ENCODE peak calls at places on chromosomes 7 and 10, in four cellular contexts. B, H, P and L are unnamed samples.

GRCh38 chr7:108234981-108235450 is 104.9 kb upstream of the LAMB4 start:
- ATAC-seq in B (no peak), H (no peak), P (no peak), L (no peak)

GRCh38 chr7:101901661-101902491 is 84.5 kb downstream of the CUX1 start:
- ATAC-seq in B (peak; percentile 24), H (no peak), P (no peak), L (no peak)

GRCh38 chr7:130648580-130648979 is 20.0 kb downstream of the COPG2 start:
- ATAC-seq in B (no peak), H (no peak), P (no peak), L (no peak)

GRCh38 chr10:9294132-9294663 is 1239.7 kb downstream of the GATA3 start:
- ATAC-seq in B (no peak), H (no peak), P (no peak), L (no peak)

GRCh38 chr10:23067939-23068775 is 27.2 kb upstream of the MSRB2 start:
- ATAC-seq in B (peak; percentile 62), H (peak; percentile 67), P (peak; percentile 77), L (peak; percentile 76)

GRCh38 chr7:37395618-37396259 is 52.9 kb downstream of the ELMO1 start:
- ATAC-seq in B (no peak), H (peak; percentile 41), P (no peak), L (no peak)

GRCh38 chr7:71372991-71373390 is 241.0 kb downstream of the GALNT17 start:
- ATAC-seq in B (no peak), H (no peak), P (no peak), L (no peak)

GRCh38 chr10:52318136-52318810 is 4.2 kb downstream of the DKK1 start:
- ATAC-seq in B (no peak), H (no peak), P (no peak), L (no peak)

GRCh38 chr10:30709700-30710358 is 80.3 kb upstream of the LYZL2 start:
- ATAC-seq in B (peak; percentile 94), H (no peak), P (no peak), L (no peak)

GRCh38 chr7:149194799-149195179 is 557 bp upstream of the ZNF282 start:
- ATAC-seq in B (no peak), H (no peak), P (peak; percentile 4), L (no peak)

GRCh38 chr7:55488221-55488620 is 84.1 kb downstream of the VOPP1 start:
- ATAC-seq in B (no peak), H (no peak), P (no peak), L (no peak)

GRCh38 chr10:73889014-73889413 is 14.7 kb upstream of the CAMK2G start:
- ATAC-seq in B (peak; percentile 16), H (peak; percentile 21), P (peak; percentile 63), L (no peak)

GRCh38 chr7:47785923-47786556 is 162.2 kb downstream of the PKD1L1 start:
- ATAC-seq in B (no peak), H (no peak), P (no peak), L (peak; percentile 3)

GRCh38 chr7:140674899-140675701 is 2.4 kb downstream of the ADCK2 start:
- ATAC-seq in B (peak; percentile 62), H (peak; percentile 30), P (no peak), L (peak; percentile 57)

GRCh38 chr7:140261522-140261921 is 84.7 kb upstream of the KDM7A start:
- ATAC-seq in B (no peak), H (no peak), P (no peak), L (no peak)

GRCh38 chr10:30834636-30835035 is 197.0 kb downstream of the ZNF438 start:
- ATAC-seq in B (no peak), H (no peak), P (no peak), L (no peak)

GRCh38 chr10:71476249-71477011 is 79.7 kb downstream of the CDH23 start:
- ATAC-seq in B (peak; percentile 65), H (peak; percentile 46), P (no peak), L (peak; percentile 83)

GRCh38 chr7:124263232-124263827 is 230.5 kb upstream of the TMEM229A start:
- ATAC-seq in B (no peak), H (no peak), P (peak; percentile 25), L (no peak)

GRCh38 chr7:42186181-42186580 is 50.8 kb downstream of the GLI3 start:
- ATAC-seq in B (no peak), H (no peak), P (no peak), L (no peak)

GRCh38 chr10:19592276-19592675 is 224.0 kb upstream of the PLXDC2 start:
- ATAC-seq in B (no peak), H (no peak), P (peak; percentile 99), L (no peak)

GRCh38 chr7:17830206-17830605 is 110.1 kb downstream of the SNX13 start:
- ATAC-seq in B (no peak), H (no peak), P (no peak), L (peak; percentile 41)

GRCh38 chr7:101911011-101911799 is 93.8 kb downstream of the CUX1 start:
- ATAC-seq in B (peak; percentile 12), H (peak; percentile 13), P (no peak), L (peak; percentile 47)

GRCh38 chr10:116007256-116007891 is 265.6 kb downstream of the GFRA1 start:
- ATAC-seq in B (no peak), H (peak; percentile 87), P (no peak), L (no peak)

GRCh38 chr10:7734821-7735220 is 31.7 kb downstream of the ITIH2 start:
- ATAC-seq in B (no peak), H (no peak), P (no peak), L (no peak)

GRCh38 chr7:157715071-157715937 is 378.5 kb downstream of the DNAJB6 start:
- ATAC-seq in B (no peak), H (no peak), P (no peak), L (no peak)

GRCh38 chr7:2049111-2049781 is 183.5 kb downstream of the MAD1L1 start:
- ATAC-seq in B (no peak), H (no peak), P (no peak), L (no peak)

GRCh38 chr7:52289247-52289646 is 746.2 kb upstream of the POM121L12 start:
- ATAC-seq in B (no peak), H (no peak), P (no peak), L (no peak)

GRCh38 chr7:142593106-142593505 is 156.2 kb upstream of the PRSS1 start:
- ATAC-seq in B (no peak), H (no peak), P (no peak), L (no peak)

GRCh38 chr7:74372060-74372408 is 81.7 kb upstream of the GTF2IRD1 start:
- ATAC-seq in B (no peak), H (no peak), P (no peak), L (peak; percentile 26)

GRCh38 chr10:47285381-47286115 is 14.4 kb upstream of the GDF10 start:
- ATAC-seq in B (no peak), H (no peak), P (no peak), L (no peak)

GRCh38 chr10:74039561-74040145 is 41.7 kb downstream of the VCL start:
- ATAC-seq in B (peak; percentile 93), H (peak; percentile 84), P (peak; percentile 42), L (peak; percentile 92)

GRCh38 chr7:155032978-155033377 is 30.1 kb upstream of the PAXIP1 start:
- ATAC-seq in B (no peak), H (no peak), P (no peak), L (no peak)
- TF ChIP-seq CTCF in B (no peak), H (no peak), P (no peak), L (no peak)

GRCh38 chr10:130740788-130741785 is 570.4 kb downstream of the TCERG1L start:
- ATAC-seq in B (no peak), H (no peak), P (no peak), L (no peak)

GRCh38 chr10:130742936-130743675 is 568.4 kb downstream of the TCERG1L start:
- ATAC-seq in B (no peak), H (no peak), P (no peak), L (no peak)

GRCh38 chr10:130740166-130740565 is 571.4 kb downstream of the TCERG1L start:
- ATAC-seq in B (no peak), H (peak; percentile 23), P (no peak), L (no peak)

GRCh38 chr10:130743751-130744191 is 567.8 kb downstream of the TCERG1L start:
- ATAC-seq in B (no peak), H (no peak), P (no peak), L (no peak)

GRCh38 chr10:130741901-130742625 is 569.5 kb downstream of the TCERG1L start:
- ATAC-seq in B (no peak), H (no peak), P (no peak), L (no peak)
- TF ChIP-seq CTCF in B (no peak), H (no peak), P (no peak), L (no peak)

GRCh38 chr10:11643039-11643438 is 31.6 kb upstream of the USP6NL start:
- ATAC-seq in B (no peak), H (no peak), P (no peak), L (no peak)

GRCh38 chr10:11639861-11640764 is 28.7 kb upstream of the USP6NL start:
- ATAC-seq in B (no peak), H (no peak), P (no peak), L (no peak)

GRCh38 chr10:11646450-11646849 is 35.0 kb upstream of the USP6NL start:
- ATAC-seq in B (no peak), H (no peak), P (no peak), L (no peak)

GRCh38 chr10:11639346-11639745 is 27.9 kb upstream of the USP6NL start:
- ATAC-seq in B (no peak), H (no peak), P (no peak), L (no peak)

DNA sequence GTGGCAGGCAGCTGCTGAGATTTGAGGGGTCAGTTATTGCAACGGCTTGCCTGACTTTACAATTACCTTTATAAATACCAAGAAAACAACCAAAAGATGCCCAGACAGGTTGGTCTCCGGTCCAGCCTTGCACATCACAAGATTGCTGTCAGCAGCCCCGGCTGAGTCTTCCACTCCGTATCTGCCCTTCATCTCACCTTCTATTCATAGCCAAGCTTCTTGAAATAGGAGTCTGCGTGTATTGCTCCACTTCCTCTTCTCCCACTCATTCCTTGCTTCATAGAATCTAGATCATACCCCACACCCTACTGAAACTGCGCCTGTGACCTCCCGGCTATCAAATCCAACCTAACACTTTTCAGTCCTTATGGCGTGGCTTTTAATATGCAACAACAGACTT is 31.1 kb upstream of the USP6NL start:
- ATAC-seq in B (no peak), H (no peak), P (no peak), L (no peak)
- TF ChIP-seq CTCF in B (no peak), H (no peak), P (no peak), L (no peak)

GRCh38 chr7:6012355-6013104 is 3.5 kb downstream of the AIMP2 start:
- ATAC-seq in B (no peak), H (no peak), P (no peak), L (no peak)

GRCh38 chr7:6011541-6011940 is 2.5 kb downstream of the AIMP2 start:
- ATAC-seq in B (peak; percentile 12), H (no peak), P (no peak), L (no peak)

DNA sequence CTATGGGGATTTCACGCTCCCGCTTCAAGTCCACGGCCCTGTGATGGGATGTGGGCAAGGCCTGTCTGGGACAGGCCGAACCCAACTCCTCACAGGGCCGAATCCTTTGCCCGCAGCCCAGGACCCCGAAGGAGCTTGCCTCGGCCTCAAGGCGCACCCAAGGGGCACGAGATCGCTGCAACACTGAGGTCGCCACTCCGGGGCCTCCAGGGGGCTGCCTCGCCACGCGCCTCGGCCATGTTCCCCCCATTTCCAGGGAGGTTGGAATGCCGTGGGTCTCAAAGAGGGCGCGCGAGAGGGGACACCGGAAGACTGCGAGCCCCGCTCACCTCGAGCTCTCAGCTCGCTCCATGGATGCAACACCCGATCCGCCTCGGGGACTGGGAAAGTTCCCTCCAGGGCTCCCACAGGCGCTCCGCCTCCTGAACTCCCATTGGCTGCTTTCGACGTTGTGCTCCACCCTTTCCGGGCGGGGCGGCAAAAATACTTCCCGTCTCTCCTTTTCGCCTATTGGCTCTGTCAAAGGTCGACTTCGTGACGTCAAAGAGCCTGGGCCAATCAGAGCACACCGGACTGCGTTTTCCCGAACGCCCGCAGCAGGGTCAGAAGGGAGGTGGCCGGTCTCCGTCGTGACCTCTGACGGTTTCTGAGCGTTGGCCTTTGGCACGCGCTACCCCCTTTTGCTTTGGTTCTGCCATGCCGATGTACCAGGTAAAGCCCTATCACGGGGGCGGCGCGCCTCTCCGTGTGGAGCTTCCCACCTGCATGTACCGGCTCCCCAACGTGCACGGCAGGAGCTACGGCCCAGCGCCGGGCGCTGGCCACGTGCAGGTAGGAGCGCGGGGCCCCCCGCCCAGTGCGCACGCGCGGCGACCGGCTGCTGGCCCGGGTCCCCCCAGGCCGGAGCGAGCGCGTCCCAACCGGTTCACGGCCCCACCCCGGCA is at the start of the genes AIMP2 and PMS2:
- ATAC-seq in B (peak; percentile 90), H (peak; percentile 99), P (peak; percentile 92), L (peak; percentile 99)
- TF ChIP-seq CTCF in B (peak; percentile 30), H (no peak), P (no peak), L (peak; percentile 17)